ENCODE peak calls at places on chromosome 12, in nine cellular contexts. J is NCI-H1105; L is MCF 10A; N is EL; Y is body of pancreas; G is GM04503; H is CD4-positive, alpha-beta T cell; O is Peyer's patch; W is astrocyte of the spinal cord. V is an unnamed sample.

GRCh38 chr12:130904064-130904463 is 32.2 kb downstream of the RAN start:
- DNase-seq in J (no peak), L (no peak), N (no peak), Y (no peak), G (no peak), H (no peak), O (no peak), W (no peak), V (no peak)

GRCh38 chr12:24759155-24759554 is 189.7 kb downstream of the BCAT1 start:
- DNase-seq in J (no peak), L (peak), N (peak), Y (no peak), G (no peak), H (no peak), O (no peak), W (no peak), V (no peak)

GRCh38 chr12:2080604-2081003 is 27.8 kb downstream of the CACNA1C start:
- DNase-seq in J (no peak), L (no peak), N (no peak), Y (no peak), G (no peak), H (no peak), O (no peak), W (no peak), V (no peak)

GRCh38 chr12:78483767-78484315 is 380.7 kb upstream of the SYT1 start:
- DNase-seq in J (peak), L (no peak), N (no peak), Y (no peak), G (no peak), H (no peak), O (no peak), W (peak), V (no peak)

GRCh38 chr12:75650989-75651695 is 139.7 kb upstream of the KRR1 start:
- DNase-seq in J (peak), L (peak), N (no peak), Y (no peak), G (no peak), H (no peak), O (no peak), W (peak), V (no peak)

GRCh38 chr12:79674629-79675028 is 16.1 kb downstream of the PAWR start:
- DNase-seq in J (no peak), L (peak), N (peak), Y (no peak), G (peak), H (no peak), O (no peak), W (peak), V (no peak)

GRCh38 chr12:1103632-1104031 is 112.6 kb downstream of the ERC1 start:
- DNase-seq in J (no peak), L (peak), N (peak), Y (no peak), G (no peak), H (no peak), O (no peak), W (no peak), V (no peak)

GRCh38 chr12:126770188-126770587 is 1496.8 kb upstream of the TMEM132C start:
- DNase-seq in J (no peak), L (no peak), N (no peak), Y (no peak), G (no peak), H (no peak), O (no peak), W (no peak), V (no peak)

GRCh38 chr12:112961074-112961473 is 17.2 kb upstream of the OAS2 start:
- DNase-seq in J (no peak), L (no peak), N (no peak), Y (no peak), G (no peak), H (no peak), O (no peak), W (no peak), V (no peak)

GRCh38 chr12:65608319-65608916 is 215.9 kb upstream of the HMGA2 start:
- DNase-seq in J (no peak), L (peak), N (peak), Y (no peak), G (no peak), H (no peak), O (no peak), W (peak), V (no peak)

GRCh38 chr12:127677537-127678131 is 589.3 kb upstream of the TMEM132C start:
- DNase-seq in J (peak), L (peak), N (peak), Y (peak), G (peak), H (peak), O (no peak), W (peak), V (peak)

GRCh38 chr12:98351089-98351488 is 164.3 kb upstream of the TMPO start:
- DNase-seq in J (no peak), L (no peak), N (no peak), Y (no peak), G (no peak), H (no peak), O (no peak), W (no peak), V (no peak)

GRCh38 chr12:87756721-87757120 is 272.5 kb downstream of the C12orf50 start:
- DNase-seq in J (no peak), L (peak), N (no peak), Y (no peak), G (no peak), H (no peak), O (no peak), W (no peak), V (no peak)

GRCh38 chr12:45407967-45408743 is 192.3 kb downstream of the ANO6 start:
- DNase-seq in J (no peak), L (no peak), N (no peak), Y (no peak), G (no peak), H (no peak), O (no peak), W (no peak), V (no peak)

GRCh38 chr12:40146800-40147797 is 41.2 kb upstream of the SLC2A13 start:
- DNase-seq in J (no peak), L (no peak), N (no peak), Y (no peak), G (no peak), H (no peak), O (no peak), W (no peak), V (peak)

GRCh38 chr12:466039-466438 is 6.3 kb downstream of the B4GALNT3 start:
- DNase-seq in J (no peak), L (no peak), N (no peak), Y (no peak), G (no peak), H (no peak), O (no peak), W (no peak), V (no peak)

GRCh38 chr12:102182635-102183034 is 15.0 kb downstream of the PMCH start:
- DNase-seq in J (no peak), L (no peak), N (no peak), Y (no peak), G (no peak), H (no peak), O (no peak), W (no peak), V (no peak)

V was measured in naive thymus-derived CD8-positive, alpha-beta T cell.